ENCODE peak calls at places on chromosomes 6 and 20, in five cellular contexts. F is A549, D is esophagus muscularis mucosa, U is tibial nerve, C is stomach. K is an unnamed sample.

GRCh38 chr6:17505062-17505476 is 95.0 kb upstream of the FAM8A1 start:
- DNase-seq in U (no peak), C (no peak), D (no peak), F (peak), K (peak)

GRCh38 chr20:52035498-52035897 is 156.1 kb downstream of the ZFP64 start:
- DNase-seq in D (no peak), F (no peak), U (no peak), C (no peak), K (no peak)

GRCh38 chr20:61874421-61875068 is 191.1 kb downstream of the TAF4 start:
- DNase-seq in C (no peak), F (peak), U (no peak), D (no peak), K (peak)

GRCh38 chr20:10217517-10218410 is 866 bp upstream of the SNAP25 start:
- DNase-seq in F (peak), C (no peak), D (no peak), U (no peak), K (no peak)

GRCh38 chr20:7392551-7392950 is 547.7 kb downstream of the HAO1 start:
- DNase-seq in U (no peak), F (no peak), D (no peak), C (no peak), K (no peak)

GRCh38 chr20:5844063-5844681 is 94.0 kb downstream of the SHLD1 start:
- DNase-seq in F (peak), D (no peak), C (no peak), U (no peak), K (no peak)

GRCh38 chr6:114042267-114043075 is 71.5 kb upstream of the HDAC2 start:
- DNase-seq in F (no peak), C (no peak), U (no peak), D (no peak), K (no peak)

GRCh38 chr6:52815167-52816092 is 11.8 kb upstream of the GSTA1 start:
- DNase-seq in C (peak), D (no peak), U (peak), F (peak), K (peak)

GRCh38 chr20:25205277-25206062 is 10.0 kb downstream of the ENTPD6 start:
- DNase-seq in F (no peak), D (peak), U (no peak), C (peak), K (no peak)

GRCh38 chr20:21515300-21516179 is 1.7 kb upstream of the NKX2-2 start:
- DNase-seq in D (no peak), F (no peak), U (no peak), C (no peak), K (no peak)

GRCh38 chr6:144066745-144067484 is 28.5 kb downstream of the SF3B5 start:
- DNase-seq in D (no peak), U (no peak), F (no peak), C (no peak), K (no peak)

GRCh38 chr6:127519469-127519785 is 292 bp upstream of the MTCL3 start:
- DNase-seq in C (no peak), D (no peak), U (no peak), F (no peak), K (no peak)

GRCh38 chr6:127520061-127520460 is 926 bp upstream of the MTCL3 start:
- DNase-seq in U (no peak), F (peak), D (no peak), C (no peak), K (no peak)

GRCh38 chr6:127518212-127518709 is 874 bp downstream of the MTCL3 start:
- DNase-seq in U (no peak), D (no peak), C (no peak), F (peak), K (no peak)

GRCh38 chr6:127517698-127518097 is 1.4 kb downstream of the MTCL3 start:
- DNase-seq in U (no peak), C (no peak), F (no peak), D (no peak), K (no peak)

GRCh38 chr6:127518710-127519468 is at the start of gene MTCL3:
- DNase-seq in U (no peak), D (no peak), F (peak), C (no peak), K (peak)
- TF ChIP-seq EP300 in U (no peak), D (no peak), F (no peak), C (no peak), K (no peak)

DNA sequence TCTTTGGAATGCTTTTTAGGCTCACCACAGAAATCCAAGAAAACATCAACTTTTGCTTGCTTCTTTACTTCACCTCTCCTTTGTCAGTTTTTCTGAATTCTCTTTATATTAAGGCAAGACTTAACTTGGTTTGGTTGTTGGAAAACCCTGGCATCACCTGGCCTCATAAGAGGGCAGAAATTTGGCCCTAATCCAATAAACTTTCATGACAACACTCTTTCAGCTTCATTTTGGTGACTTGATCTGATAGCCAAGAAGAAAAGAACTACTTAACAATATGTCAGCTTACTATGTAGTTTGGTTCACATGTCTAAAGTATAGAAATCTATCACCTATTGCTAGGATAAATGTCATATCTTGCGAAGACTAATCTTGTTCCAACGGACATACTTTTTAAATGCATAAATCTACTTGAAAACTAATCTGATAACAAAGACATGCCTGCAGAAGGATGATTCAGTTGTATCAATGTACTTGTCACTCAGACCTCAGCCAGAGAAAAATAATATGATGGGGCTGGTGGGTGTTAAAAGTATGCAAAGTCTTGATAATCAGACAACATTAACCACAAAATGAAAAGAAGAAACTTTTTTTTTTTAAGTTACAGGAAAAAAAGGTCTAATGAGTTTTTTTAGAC is 19.3 kb upstream of the HBS1L start:
- DNase-seq in C (no peak), F (no peak), D (no peak), U (no peak), K (no peak)
- TF ChIP-seq EP300 in C (no peak), F (no peak), D (no peak), U (no peak), K (no peak)

GRCh38 chr6:148388477-148388876 is 45.8 kb downstream of the SASH1 start:
- DNase-seq in C (no peak), F (no peak), U (no peak), D (no peak), K (no peak)

GRCh38 chr6:148382856-148383255 is 40.2 kb downstream of the SASH1 start:
- DNase-seq in C (no peak), D (no peak), F (no peak), U (no peak), K (no peak)

GRCh38 chr6:148383658-148384417 is 41.2 kb downstream of the SASH1 start:
- DNase-seq in F (no peak), U (no peak), D (no peak), C (no peak), K (no peak)

GRCh38 chr6:148389086-148389485 is 46.4 kb downstream of the SASH1 start:
- DNase-seq in C (no peak), D (no peak), U (no peak), F (no peak), K (no peak)

DNA sequence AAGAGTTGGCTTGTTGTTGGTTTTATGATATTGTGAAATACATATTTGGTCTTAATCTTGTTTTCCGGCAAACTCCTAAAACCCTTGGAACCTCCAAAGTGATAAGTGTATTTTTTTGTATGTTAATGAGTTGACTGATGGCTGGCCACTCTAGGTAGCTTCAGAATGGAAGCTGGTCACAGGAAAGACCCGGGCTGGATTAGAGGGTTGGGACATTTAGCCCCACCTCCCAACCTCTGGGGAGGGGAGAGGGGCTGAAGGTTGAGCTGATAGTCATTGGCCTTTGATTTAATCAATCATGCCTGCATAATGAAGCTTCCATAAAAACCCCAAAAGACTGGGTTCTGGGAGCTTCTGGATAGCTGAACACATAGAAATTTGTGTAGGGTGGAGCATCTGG is 42.7 kb downstream of the SASH1 start:
- DNase-seq in D (no peak), C (no peak), U (no peak), F (no peak), K (no peak)
- TF ChIP-seq EP300 in D (no peak), C (no peak), U (no peak), F (no peak), K (no peak)

GRCh38 chr20:37922016-37922415 is 19.1 kb downstream of the VSTM2L start:
- DNase-seq in U (no peak), F (no peak), C (no peak), D (no peak), K (no peak)
- TF ChIP-seq EP300 in U (no peak), F (no peak), C (no peak), D (no peak), K (no peak)

K was measured in H1.